ENCODE peak calls at places on chromosomes 7 and 10, in ten cellular contexts. M, O, B, F, J, D, Y, E, A and Q are unnamed samples.
A peak's percentile ranks its signal among the peaks of the same experiment; 100 is the strongest.

GRCh38 chr7:144835166-144835611 is 664 bp downstream of the TPK1 start:
- DNase-seq in Y (peak; percentile 20), F (peak; percentile 71), J (peak; percentile 53), B (peak; percentile 34), A (peak; percentile 13), D (peak; percentile 28), M (no peak), E (peak; percentile 64), O (peak; percentile 33), Q (peak; percentile 68)

GRCh38 chr10:11725912-11726311 is 16.3 kb upstream of the ECHDC3 start:
- DNase-seq in O (no peak), F (no peak), J (no peak), A (no peak), M (no peak), B (no peak), D (no peak), E (no peak), Y (no peak), Q (no peak)

GRCh38 chr10:49310460-49310859 is 11.5 kb downstream of the C10orf71 start:
- DNase-seq in F (no peak), B (no peak), J (no peak), E (no peak), A (no peak), O (no peak), M (no peak), D (no peak), Y (no peak), Q (no peak)

GRCh38 chr7:140593583-140593982 is 47.0 kb downstream of the DENND2A start:
- DNase-seq in Y (no peak), O (no peak), J (no peak), M (peak; percentile 28), E (no peak), F (no peak), B (no peak), A (no peak), D (no peak), Q (no peak)

GRCh38 chr7:1455955-1456354 is 3.3 kb downstream of the MICALL2 start:
- DNase-seq in Y (no peak), F (no peak), O (no peak), A (no peak), J (no peak), M (no peak), E (no peak), D (no peak), B (no peak), Q (no peak)

GRCh38 chr10:64430690-64431323 is 909.6 kb downstream of the REEP3 start:
- DNase-seq in D (no peak), B (peak; percentile 61), A (no peak), J (peak; percentile 64), Y (no peak), O (no peak), F (no peak), M (no peak), E (peak; percentile 24), Q (no peak)

GRCh38 chr7:155456772-155457543 is 971 bp upstream of the EN2 start:
- DNase-seq in M (peak; percentile 78), O (peak; percentile 53), A (peak; percentile 31), F (peak; percentile 90), D (no peak), B (peak; percentile 74), Y (peak; percentile 40), J (no peak), E (peak; percentile 73), Q (peak; percentile 74)

GRCh38 chr10:106551501-106551900 is 613.0 kb downstream of the SORCS1 start:
- DNase-seq in A (no peak), E (no peak), F (no peak), J (no peak), O (no peak), B (no peak), Y (no peak), M (no peak), D (no peak), Q (no peak)

GRCh38 chr10:29119374-29119773 is 169.5 kb upstream of the LYZL1 start:
- DNase-seq in A (peak; percentile 18), M (peak; percentile 9), Y (no peak), B (peak; percentile 47), J (peak; percentile 37), D (no peak), O (peak; percentile 27), E (no peak), F (no peak), Q (peak; percentile 61)

GRCh38 chr10:99535764-99536399 is 3.1 kb downstream of the NKX2-3 start:
- DNase-seq in F (no peak), D (peak; percentile 15), J (no peak), E (no peak), M (no peak), O (no peak), A (no peak), Y (no peak), B (no peak), Q (no peak)

GRCh38 chr7:30253796-30254165 is 30.6 kb upstream of the ZNRF2 start:
- DNase-seq in Y (no peak), M (no peak), B (no peak), E (no peak), J (no peak), F (no peak), A (no peak), D (no peak), O (no peak), Q (no peak)

GRCh38 chr7:92916751-92917369 is 80.5 kb upstream of the CDK6 start:
- DNase-seq in D (no peak), J (peak; percentile 55), B (no peak), O (no peak), A (peak; percentile 44), F (no peak), M (no peak), E (peak; percentile 74), Y (peak; percentile 78), Q (no peak)

GRCh38 chr10:70885485-70885884 is 2.9 kb downstream of the PCBD1 start:
- DNase-seq in D (no peak), O (peak; percentile 30), A (no peak), B (no peak), J (no peak), M (no peak), Y (no peak), E (no peak), F (no peak), Q (no peak)

GRCh38 chr10:3190817-3191216 is 18.2 kb upstream of the PITRM1 start:
- DNase-seq in M (no peak), J (no peak), E (no peak), F (no peak), D (no peak), B (no peak), Y (no peak), O (no peak), A (no peak), Q (no peak)

GRCh38 chr10:11612004-11613001 is 853 bp upstream of the USP6NL start:
- DNase-seq in O (no peak), B (no peak), F (no peak), Y (peak; percentile 23), D (no peak), M (no peak), A (no peak), E (peak; percentile 12), J (peak; percentile 9), Q (peak; percentile 86)

GRCh38 chr10:129883029-129883428 is 81.0 kb downstream of the EBF3 start:
- DNase-seq in F (no peak), O (no peak), D (no peak), A (no peak), B (no peak), E (no peak), Y (no peak), M (no peak), J (no peak), Q (no peak)

GRCh38 chr7:75624134-75624832 is 114.5 kb downstream of the HIP1 start:
- DNase-seq in D (no peak), J (peak; percentile 52), B (no peak), Y (no peak), A (peak; percentile 72), M (no peak), E (peak; percentile 95), F (peak; percentile 85), O (peak; percentile 31), Q (peak; percentile 61)

GRCh38 chr10:86372119-86372784 is 5.7 kb upstream of the GRID1 start:
- DNase-seq in J (no peak), D (no peak), O (no peak), B (no peak), A (no peak), M (no peak), E (no peak), F (no peak), Y (no peak), Q (no peak)

GRCh38 chr7:40899651-40900507 is 765.1 kb downstream of the SUGCT start:
- DNase-seq in Y (no peak), F (no peak), E (no peak), O (peak; percentile 56), J (peak; percentile 24), A (no peak), M (no peak), D (no peak), B (no peak), Q (no peak)

GRCh38 chr10:61408065-61408464 is 45.1 kb downstream of the TMEM26 start:
- DNase-seq in O (no peak), M (no peak), F (no peak), J (no peak), E (no peak), B (no peak), A (peak; percentile 23), Y (no peak), D (no peak), Q (no peak)

GRCh38 chr7:81783818-81784217 is 14.0 kb upstream of the HGF start:
- DNase-seq in Y (no peak), B (no peak), M (no peak), J (no peak), F (no peak), E (no peak), O (no peak), A (no peak), D (no peak), Q (no peak)

GRCh38 chr10:70417568-70417967 is 13.6 kb downstream of the EIF4EBP2 start:
- DNase-seq in J (no peak), D (no peak), B (no peak), E (no peak), O (no peak), Y (no peak), M (no peak), F (no peak), A (peak; percentile 52), Q (no peak)

GRCh38 chr10:127027786-127028185 is 122.6 kb downstream of the DOCK1 start:
- DNase-seq in E (no peak), A (no peak), Y (no peak), O (no peak), D (no peak), F (no peak), B (no peak), J (no peak), M (no peak), Q (no peak)

GRCh38 chr10:103612462-103613365 is 119.2 kb downstream of the NEURL1 start:
- DNase-seq in M (no peak), A (peak; percentile 91), Y (no peak), J (peak; percentile 12), B (no peak), F (no peak), D (no peak), O (no peak), E (peak; percentile 81), Q (peak; percentile 63)

GRCh38 chr10:3467052-3467906 is 294.7 kb upstream of the PITRM1 start:
- DNase-seq in F (peak; percentile 89), M (no peak), A (peak; percentile 93), Y (peak; percentile 97), D (no peak), J (peak; percentile 97), E (peak; percentile 97), O (peak; percentile 81), B (no peak), Q (no peak)

GRCh38 chr10:75335983-75336382 is 65.6 kb downstream of the ZNF503 start:
- DNase-seq in O (no peak), F (no peak), D (peak; percentile 47), A (no peak), E (no peak), B (no peak), J (no peak), M (peak; percentile 30), Y (no peak), Q (no peak)

GRCh38 chr10:124296121-124296812 is 122.5 kb downstream of the OAT start:
- DNase-seq in D (no peak), Y (peak; percentile 13), A (no peak), B (no peak), E (peak; percentile 10), F (no peak), M (no peak), J (peak; percentile 42), O (no peak), Q (no peak)

GRCh38 chr10:122253605-122254004 is 17.5 kb upstream of the BTBD16 start:
- DNase-seq in Y (no peak), B (no peak), D (no peak), M (no peak), J (no peak), E (no peak), F (no peak), A (no peak), O (no peak), Q (no peak)